ENCODE peak calls at places on chromosomes 2 and 18, in five cellular contexts. E, T, U, V and F are unnamed samples.

GRCh38 chr2:120947982-120948661 is 212.5 kb downstream of the GLI2 start:
- DNase-seq in T (no peak), U (no peak), V (no peak), E (no peak), F (no peak)

GRCh38 chr2:230762317-230762896 is 49.8 kb downstream of the CAB39 start:
- DNase-seq in E (no peak), V (peak; percentile 60), U (peak; percentile 45), T (peak; percentile 16), F (no peak)

GRCh38 chr2:25964891-25965290 is 17.4 kb downstream of the KIF3C start:
- DNase-seq in T (no peak), V (no peak), U (no peak), E (no peak), F (no peak)

GRCh38 chr18:13225261-13225660 is 6.7 kb downstream of the LDLRAD4 start:
- DNase-seq in T (no peak), U (no peak), V (no peak), E (no peak), F (no peak)

GRCh38 chr18:76349067-76349715 is 145.9 kb downstream of the ZNF516 start:
- DNase-seq in V (peak; percentile 78), E (peak; percentile 83), T (peak; percentile 79), U (peak; percentile 74), F (peak; percentile 97)

GRCh38 chr2:167289651-167290410 is 401.6 kb downstream of the XIRP2 start:
- DNase-seq in U (no peak), T (no peak), E (no peak), V (no peak), F (no peak)

GRCh38 chr2:23713352-23713751 is 213.6 kb downstream of the ATAD2B start:
- DNase-seq in U (no peak), T (no peak), E (no peak), V (no peak), F (no peak)

GRCh38 chr2:172095146-172095904 is 7.4 kb downstream of the DLX2 start:
- DNase-seq in U (no peak), V (peak; percentile 68), T (peak; percentile 40), E (peak; percentile 47), F (peak; percentile 39)

GRCh38 chr2:65396348-65397026 is 35.9 kb downstream of the SPRED2 start:
- DNase-seq in U (no peak), T (no peak), V (no peak), E (no peak), F (no peak)

GRCh38 chr18:79552696-79553095 is 126.9 kb upstream of the CTDP1 start:
- DNase-seq in U (no peak), V (no peak), T (no peak), E (peak; percentile 12), F (no peak)

GRCh38 chr2:68744517-68744916 is 9.9 kb downstream of the ARHGAP25 start:
- DNase-seq in V (no peak), E (no peak), T (no peak), U (no peak), F (no peak)
- TF ChIP-seq CTCF in V (no peak), E (no peak), T (no peak), U (no peak), F (no peak)

DNA sequence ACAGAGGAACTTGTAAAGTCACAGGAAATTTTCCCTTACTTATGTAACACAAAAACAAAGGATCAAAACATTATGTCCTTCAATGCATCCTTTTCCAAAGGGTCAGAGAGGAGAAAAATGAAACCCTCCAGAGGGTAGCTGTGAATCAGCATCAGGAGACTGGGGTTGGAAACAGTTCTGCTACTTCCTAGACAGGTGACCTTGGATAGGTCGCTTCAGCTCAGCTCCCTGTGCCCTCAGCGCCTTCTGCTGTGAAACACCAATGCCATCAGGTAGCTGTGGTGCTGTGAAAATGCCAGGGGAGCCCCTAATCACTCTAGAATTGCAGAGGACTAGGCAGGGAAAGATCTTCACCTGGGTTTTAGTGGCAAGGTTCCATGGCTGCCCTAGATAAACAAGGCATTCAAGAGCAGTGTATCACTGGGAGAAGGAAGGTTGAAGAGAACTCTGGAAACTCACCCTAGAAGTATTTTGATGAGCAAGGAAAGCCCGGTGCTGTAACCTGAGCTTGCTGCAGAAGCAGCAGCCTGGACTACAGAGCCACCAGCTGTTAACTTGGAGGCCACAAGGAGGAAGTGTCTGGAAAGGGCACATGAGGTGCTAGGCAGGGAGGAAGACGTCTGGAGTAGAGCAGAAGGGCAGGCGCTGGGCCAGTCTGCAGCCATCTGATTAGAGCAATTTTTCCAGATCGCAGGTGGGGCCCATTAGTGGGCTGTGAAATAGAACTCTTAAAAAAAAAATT is 100.7 kb upstream of the MCFD2 start:
- DNase-seq in V (no peak), U (no peak), T (no peak), E (no peak), F (no peak)
- TF ChIP-seq CTCF in V (no peak), U (no peak), T (no peak), E (no peak), F (no peak)

GRCh38 chr2:9914384-9915065 is 37.0 kb upstream of the GRHL1 start:
- DNase-seq in U (no peak), T (no peak), E (no peak), V (peak; percentile 89), F (no peak)
- TF ChIP-seq CTCF in U (no peak), T (no peak), E (no peak), V (peak; percentile 57), F (no peak)

DNA sequence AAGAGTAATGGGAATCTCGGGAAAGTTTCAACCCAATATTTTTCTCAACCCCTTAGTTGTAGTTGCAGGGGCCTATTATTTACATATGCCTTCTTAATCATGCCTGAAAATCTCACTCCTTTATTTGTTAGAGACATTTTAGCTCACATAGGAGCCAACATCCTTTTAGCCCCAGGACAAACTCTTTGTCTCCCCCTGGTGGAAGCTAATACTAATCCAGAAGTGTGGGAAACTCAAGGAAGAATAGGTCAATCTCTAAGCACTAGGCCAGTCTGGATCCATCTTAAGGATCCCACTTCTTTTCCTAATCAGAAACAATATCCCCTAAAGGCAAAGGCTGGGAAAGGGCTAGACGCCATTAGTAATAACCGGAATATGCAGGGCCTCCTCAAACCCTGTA is 550.9 kb upstream of the PKDCC start:
- DNase-seq in T (no peak), E (no peak), V (peak; percentile 11), U (no peak), F (no peak)
- TF ChIP-seq CTCF in T (peak; percentile 42), E (no peak), V (peak; percentile 24), U (no peak), F (no peak)